ENCODE peak calls at places on chromosomes 13 and 19, in five cellular contexts. M is MCF 10A, A is NCI-H748 treated with DMSO at 0.1 percent for 48 hours, B is NCI-H1105, V is WTC11. G is an unnamed sample.

GRCh38 chr13:48316826-48317510 is 13.4 kb downstream of the RB1 start:
- DNase-seq in M (no peak), A (no peak), B (no peak), V (no peak), G (no peak)

GRCh38 chr19:37306383-37306963 is 64.4 kb upstream of the ZNF527 start:
- DNase-seq in M (no peak), A (no peak), B (no peak), V (no peak), G (no peak)

GRCh38 chr13:65679240-65679639 is 1550.9 kb downstream of the PCDH9 start:
- DNase-seq in M (peak), A (no peak), B (no peak), V (no peak), G (no peak)

GRCh38 chr19:17327654-17328516 is 6.8 kb downstream of the ANO8 start:
- DNase-seq in M (no peak), A (no peak), B (peak), V (peak), G (no peak)

GRCh38 chr13:49307365-49307764 is 59.6 kb downstream of the CDADC1 start:
- DNase-seq in M (no peak), A (no peak), B (no peak), V (no peak), G (no peak)

GRCh38 chr19:45630463-45630862 is 8.7 kb downstream of the EML2 start:
- DNase-seq in M (peak), A (no peak), B (no peak), V (no peak), G (no peak)

GRCh38 chr19:58033741-58034475 is at the start of gene ZSCAN1:
- DNase-seq in M (no peak), A (peak), B (no peak), V (peak), G (peak)

GRCh38 chr13:74063533-74064100 is 70.6 kb downstream of the KLF12 start:
- DNase-seq in M (no peak), A (no peak), B (no peak), V (no peak), G (no peak)

GRCh38 chr13:33937373-33938087 is 119.6 kb downstream of the RFC3 start:
- DNase-seq in M (no peak), A (no peak), B (no peak), V (peak), G (no peak)

GRCh38 chr13:101875717-101876393 is 423.4 kb downstream of the ITGBL1 start:
- DNase-seq in M (peak), A (peak), B (peak), V (no peak), G (peak)

GRCh38 chr13:113881614-113882265 is 17.9 kb upstream of the GAS6 start:
- DNase-seq in M (no peak), A (no peak), B (no peak), V (no peak), G (no peak)

GRCh38 chr19:49497047-49497789 is 984 bp downstream of the RPS11 start:
- DNase-seq in M (peak), A (no peak), B (no peak), V (peak), G (peak)

GRCh38 chr13:20993661-20994440 is 67.5 kb downstream of the LATS2 start:
- DNase-seq in M (peak), A (no peak), B (no peak), V (no peak), G (no peak)

GRCh38 chr19:2475018-2475701 is 767 bp upstream of the GADD45B start:
- DNase-seq in M (peak), A (peak), B (no peak), V (peak), G (no peak)

GRCh38 chr13:28564030-28564429 is 69.1 kb upstream of the FLT1 start:
- DNase-seq in M (no peak), A (no peak), B (no peak), V (no peak), G (no peak)